ENCODE peak calls at places on chromosomes 13 and 19, in seven cellular contexts. One of them, this sample, is unnamed.

GRCh38 chr19:18322318-18322758 is 538 bp downstream of the LSM4 start:
- DNase-seq in putamen: no peak
- DNase-seq in AG08396: peak
- DNase-seq in CD8-positive, alpha-beta memory T cell: no peak
- DNase-seq in RWPE1: peak
- DNase-seq in GM04503: no peak
- DNase-seq in fibroblast of mammary gland: peak
- DNase-seq in this sample: no peak

GRCh38 chr13:26497991-26498423 is 59.5 kb upstream of the WASF3 start:
- DNase-seq in putamen: no peak
- DNase-seq in AG08396: peak
- DNase-seq in CD8-positive, alpha-beta memory T cell: no peak
- DNase-seq in RWPE1: peak
- DNase-seq in GM04503: peak
- DNase-seq in fibroblast of mammary gland: peak
- DNase-seq in this sample: peak

GRCh38 chr19:12796146-12797071 is 5.1 kb downstream of the JUNB start:
- DNase-seq in putamen: no peak
- DNase-seq in AG08396: peak
- DNase-seq in CD8-positive, alpha-beta memory T cell: peak
- DNase-seq in RWPE1: peak
- DNase-seq in GM04503: no peak
- DNase-seq in fibroblast of mammary gland: peak
- DNase-seq in this sample: no peak

GRCh38 chr13:27296496-27296895 is 25.9 kb downstream of the RASL11A start:
- DNase-seq in putamen: no peak
- DNase-seq in AG08396: no peak
- DNase-seq in CD8-positive, alpha-beta memory T cell: no peak
- DNase-seq in RWPE1: no peak
- DNase-seq in GM04503: no peak
- DNase-seq in fibroblast of mammary gland: no peak
- DNase-seq in this sample: no peak

GRCh38 chr13:52713894-52714293 is 25.7 kb downstream of the CNMD start:
- DNase-seq in putamen: peak
- DNase-seq in AG08396: no peak
- DNase-seq in CD8-positive, alpha-beta memory T cell: no peak
- DNase-seq in RWPE1: no peak
- DNase-seq in GM04503: no peak
- DNase-seq in fibroblast of mammary gland: no peak
- DNase-seq in this sample: no peak

GRCh38 chr13:99280166-99280565 is 22.0 kb upstream of the GPR18 start:
- DNase-seq in putamen: peak
- DNase-seq in AG08396: no peak
- DNase-seq in CD8-positive, alpha-beta memory T cell: no peak
- DNase-seq in RWPE1: no peak
- DNase-seq in GM04503: peak
- DNase-seq in fibroblast of mammary gland: peak
- DNase-seq in this sample: no peak

GRCh38 chr19:2575734-2576481 is 100.0 kb downstream of the GADD45B start:
- DNase-seq in putamen: no peak
- DNase-seq in AG08396: peak
- DNase-seq in CD8-positive, alpha-beta memory T cell: no peak
- DNase-seq in RWPE1: no peak
- DNase-seq in GM04503: peak
- DNase-seq in fibroblast of mammary gland: peak
- DNase-seq in this sample: no peak

GRCh38 chr13:76725211-76725610 is 161.0 kb downstream of the KCTD12 start:
- DNase-seq in putamen: no peak
- DNase-seq in AG08396: no peak
- DNase-seq in CD8-positive, alpha-beta memory T cell: no peak
- DNase-seq in RWPE1: no peak
- DNase-seq in GM04503: no peak
- DNase-seq in fibroblast of mammary gland: peak
- DNase-seq in this sample: no peak

GRCh38 chr13:45615501-45616101 is at the start of gene ERICH6B:
- DNase-seq in putamen: peak
- DNase-seq in AG08396: peak
- DNase-seq in CD8-positive, alpha-beta memory T cell: no peak
- DNase-seq in RWPE1: no peak
- DNase-seq in GM04503: no peak
- DNase-seq in fibroblast of mammary gland: peak
- DNase-seq in this sample: no peak

GRCh38 chr19:42270346-42271044 is 1.4 kb downstream of the CIC start:
- DNase-seq in putamen: no peak
- DNase-seq in AG08396: peak
- DNase-seq in CD8-positive, alpha-beta memory T cell: peak
- DNase-seq in RWPE1: peak
- DNase-seq in GM04503: peak
- DNase-seq in fibroblast of mammary gland: peak
- DNase-seq in this sample: no peak